ENCODE peak calls at places on chromosomes 16 and 17, in four cellular contexts. N, G, Q and A are unnamed samples.
A peak's percentile ranks its signal among the peaks of the same experiment; 100 is the strongest.

GRCh38 chr17:4842376-4842775 is 9.2 kb downstream of the MINK1 start:
- DNase-seq in N (no peak), G (no peak), Q (no peak), A (no peak)

GRCh38 chr17:7475764-7476422 is 3.5 kb downstream of the ZBTB4 start:
- DNase-seq in Q (no peak), G (peak; percentile 41), N (no peak), A (no peak)

GRCh38 chr16:85556456-85557082 is 56.6 kb upstream of the GSE1 start:
- DNase-seq in G (peak; percentile 71), N (peak; percentile 53), Q (peak; percentile 25), A (peak; percentile 82)

GRCh38 chr16:907819-908218 is 63.0 kb downstream of the LMF1 start:
- DNase-seq in G (no peak), N (no peak), Q (no peak), A (no peak)

GRCh38 chr16:67110136-67110847 is 551 bp downstream of the PHAF1 start:
- DNase-seq in G (peak; percentile 21), N (no peak), Q (no peak), A (no peak)

GRCh38 chr17:46839211-46839610 is 12.2 kb upstream of the WNT9B start:
- DNase-seq in Q (no peak), N (no peak), G (no peak), A (no peak)

GRCh38 chr17:39597372-39598046 is 10.2 kb downstream of the NEUROD2 start:
- DNase-seq in G (no peak), N (no peak), Q (no peak), A (no peak)

GRCh38 chr16:528111-529011 is 849 bp downstream of the CAPN15 start:
- DNase-seq in G (peak; percentile 70), Q (peak; percentile 78), N (no peak), A (no peak)

GRCh38 chr17:73642659-73643011 is 1.6 kb downstream of the SDK2 start:
- DNase-seq in G (no peak), N (no peak), Q (no peak), A (no peak)

GRCh38 chr17:73644145-73645049 is at the start of gene SDK2:
- DNase-seq in N (peak; percentile 69), Q (peak; percentile 35), G (peak; percentile 20), A (no peak)

GRCh38 chr17:73643846-73644144 is 450 bp downstream of the SDK2 start:
- DNase-seq in G (no peak), Q (no peak), N (no peak), A (no peak)

GRCh38 chr17:73641779-73642580 is 2.3 kb downstream of the SDK2 start:
- DNase-seq in N (no peak), G (no peak), Q (no peak), A (no peak)

DNA sequence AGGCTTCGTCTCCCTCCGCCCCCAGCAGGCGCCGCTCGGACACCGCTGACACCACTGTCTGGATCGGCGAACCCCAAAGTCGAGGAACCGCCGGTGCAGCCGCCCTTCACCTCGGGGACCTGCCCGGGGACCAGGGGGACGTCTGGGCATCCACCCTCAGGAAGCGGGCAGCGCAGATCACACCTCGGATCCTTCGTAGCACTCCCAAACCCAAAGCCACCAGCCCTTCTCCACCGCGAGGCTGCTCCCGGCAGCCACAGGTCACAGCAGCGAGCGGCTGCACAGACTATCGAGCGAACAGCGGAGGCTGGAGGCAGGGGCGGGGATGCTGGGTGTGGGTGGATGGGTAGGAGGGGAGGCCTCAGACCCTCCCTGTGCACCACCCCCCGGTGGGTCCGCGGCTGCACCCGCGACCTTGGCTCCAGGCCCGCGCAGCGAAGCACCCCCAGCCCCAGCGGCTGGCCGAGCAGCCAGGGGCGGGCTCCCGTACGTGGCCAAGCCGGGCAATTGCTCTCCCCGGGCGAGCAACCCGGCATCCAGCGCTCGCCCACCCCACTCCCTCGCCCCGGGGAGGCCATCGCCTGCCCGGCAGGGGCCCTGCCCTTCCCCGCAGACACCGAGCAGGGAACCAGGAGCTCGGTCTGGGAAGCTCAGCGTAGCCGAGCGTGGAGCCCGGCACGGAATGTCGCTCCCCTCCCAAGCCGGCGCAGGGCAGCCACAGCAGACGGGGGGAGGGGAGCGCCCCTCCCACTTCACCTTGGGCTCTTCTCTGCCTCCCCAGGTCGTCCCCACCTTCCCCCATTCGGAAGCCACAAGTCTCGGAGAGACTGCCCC is 1.0 kb downstream of the SDK2 start:
- DNase-seq in N (peak; percentile 90), Q (peak; percentile 47), G (peak; percentile 42), A (peak; percentile 60)
- TF ChIP-seq CTCF in N (peak; percentile 61), Q (peak; percentile 39), G (peak; percentile 77), A (no peak)

DNA sequence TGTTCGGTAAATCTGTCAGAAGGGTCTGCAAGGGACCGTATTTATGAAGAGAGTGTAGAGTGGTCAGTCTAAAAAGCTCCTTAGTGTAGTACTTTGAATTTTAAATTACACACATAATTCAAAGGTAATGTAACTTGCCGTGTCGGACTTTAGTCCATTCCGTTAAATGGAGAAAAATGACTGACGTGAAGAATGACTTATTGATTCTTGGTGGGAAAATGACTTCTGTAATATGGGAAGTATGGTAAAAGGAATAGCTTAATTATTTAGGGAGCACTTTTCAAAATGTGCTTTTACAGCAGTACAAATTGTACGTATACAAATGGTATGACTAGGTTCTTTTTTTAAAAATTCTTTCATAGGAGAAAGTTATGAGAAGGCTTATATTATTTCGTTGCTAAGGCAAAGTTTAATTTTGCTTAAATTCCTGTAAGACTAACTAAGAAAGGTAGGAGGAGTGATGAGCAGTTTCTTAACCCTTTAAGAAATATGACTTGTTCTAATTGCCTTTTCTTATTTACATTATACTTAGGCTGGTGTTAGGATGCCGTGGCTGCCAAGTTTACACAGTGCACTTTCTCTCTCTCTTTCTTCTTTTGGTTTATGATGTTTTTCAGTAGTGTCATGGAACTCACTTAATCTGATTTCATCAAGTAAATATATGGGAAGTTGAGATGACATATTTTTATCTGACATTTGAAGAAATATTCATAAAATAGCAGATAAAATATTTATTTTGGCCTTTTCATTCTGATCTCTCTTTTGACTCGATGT is 191.2 kb downstream of the WWOX start:
- DNase-seq in G (no peak), N (no peak), Q (no peak), A (no peak)
- TF ChIP-seq CTCF in G (no peak), N (no peak), Q (no peak), A (no peak)

DNA sequence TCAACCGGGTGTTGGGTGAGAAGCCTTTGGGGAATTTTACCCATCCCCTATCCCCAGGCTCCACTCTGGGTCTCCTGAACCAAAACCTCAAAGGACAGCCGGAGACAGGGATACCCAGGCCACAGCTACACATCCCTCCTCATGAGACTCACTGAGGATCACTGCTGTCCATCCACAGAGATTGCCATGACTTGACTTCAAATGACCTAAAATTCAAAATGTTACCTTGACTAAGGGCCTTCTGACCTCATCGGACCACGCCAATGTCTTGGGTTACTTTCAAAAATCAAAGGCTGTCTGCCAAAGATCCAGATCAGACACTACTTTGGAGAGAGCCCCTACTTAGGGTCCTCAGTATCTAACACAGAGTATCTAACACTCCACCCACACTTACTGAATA is 12.9 kb downstream of the AXIN2 start:
- DNase-seq in N (no peak), G (no peak), Q (no peak), A (no peak)
- TF ChIP-seq CTCF in N (no peak), G (no peak), Q (no peak), A (no peak)

GRCh38 chr16:30370444-30371247 is at the start of gene TBC1D10B:
- DNase-seq in G (peak; percentile 100), N (peak; percentile 100), Q (peak; percentile 100), A (peak; percentile 93)
- TF ChIP-seq CTCF in G (no peak), N (no peak), Q (peak; percentile 36), A (no peak)

DNA sequence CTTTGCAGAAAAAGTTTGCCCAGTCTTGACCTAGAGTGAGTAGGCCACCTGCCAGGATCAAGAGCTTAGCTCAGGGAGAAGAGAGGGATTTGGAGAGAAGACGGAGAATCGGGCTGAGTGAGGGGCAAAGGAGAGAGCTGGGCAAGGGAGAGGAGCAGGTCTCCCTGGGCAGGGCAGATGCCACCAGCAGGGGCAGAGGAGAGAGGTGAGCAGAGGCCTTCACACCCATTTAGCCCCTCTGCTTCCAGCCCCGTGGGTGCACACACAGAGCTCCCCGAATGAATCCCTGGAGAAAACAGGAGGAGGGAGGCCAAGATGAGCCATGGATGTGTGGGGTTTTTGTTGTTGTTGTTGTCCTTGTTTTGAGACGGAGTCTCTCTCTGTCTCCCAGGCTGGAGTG is 29.2 kb downstream of the TBX4 start:
- DNase-seq in Q (no peak), G (no peak), N (no peak), A (no peak)
- TF ChIP-seq CTCF in Q (no peak), G (no peak), N (no peak), A (no peak)